ENCODE peak calls at places on chromosome 7, in ten cellular contexts. One of them, this sample, is unnamed.

GRCh38 chr7:100190059-100190711 is 12.5 kb downstream of the STAG3 start:
- DNase-seq in tibial artery: no peak
- DNase-seq in epithelial cell of esophagus: peak; percentile 47
- DNase-seq in cardiac fibroblast: peak; percentile 69
- DNase-seq in adrenal gland: no peak
- DNase-seq in fibroblast of the aortic adventitia: peak; percentile 80
- DNase-seq in nephron progenitor cell: no peak
- DNase-seq in H9: no peak
- DNase-seq in transverse colon: no peak
- DNase-seq in GM06990: no peak
- DNase-seq in this sample: no peak

GRCh38 chr7:111730476-111731300 is 168.4 kb upstream of the IMMP2L start:
- DNase-seq in tibial artery: no peak
- DNase-seq in epithelial cell of esophagus: peak; percentile 55
- DNase-seq in cardiac fibroblast: peak; percentile 58
- DNase-seq in adrenal gland: no peak
- DNase-seq in fibroblast of the aortic adventitia: peak; percentile 65
- DNase-seq in nephron progenitor cell: no peak
- DNase-seq in H9: no peak
- DNase-seq in transverse colon: no peak
- DNase-seq in GM06990: no peak
- DNase-seq in this sample: peak; percentile 14

GRCh38 chr7:31917256-31917655 is 153.0 kb downstream of the PDE1C start:
- DNase-seq in tibial artery: no peak
- DNase-seq in epithelial cell of esophagus: no peak
- DNase-seq in cardiac fibroblast: no peak
- DNase-seq in adrenal gland: no peak
- DNase-seq in fibroblast of the aortic adventitia: no peak
- DNase-seq in nephron progenitor cell: no peak
- DNase-seq in H9: no peak
- DNase-seq in transverse colon: no peak
- DNase-seq in GM06990: no peak
- DNase-seq in this sample: no peak

GRCh38 chr7:138565451-138566114 is 105.5 kb downstream of the TRIM24 start:
- DNase-seq in tibial artery: no peak
- DNase-seq in epithelial cell of esophagus: peak; percentile 82
- DNase-seq in cardiac fibroblast: peak; percentile 90
- DNase-seq in adrenal gland: peak; percentile 84
- DNase-seq in fibroblast of the aortic adventitia: peak; percentile 72
- DNase-seq in nephron progenitor cell: no peak
- DNase-seq in H9: peak; percentile 41
- DNase-seq in transverse colon: no peak
- DNase-seq in GM06990: no peak
- DNase-seq in this sample: peak; percentile 22

GRCh38 chr7:126840869-126841268 is 411.9 kb downstream of the GRM8 start:
- DNase-seq in tibial artery: no peak
- DNase-seq in epithelial cell of esophagus: peak; percentile 20
- DNase-seq in cardiac fibroblast: no peak
- DNase-seq in adrenal gland: no peak
- DNase-seq in fibroblast of the aortic adventitia: no peak
- DNase-seq in nephron progenitor cell: no peak
- DNase-seq in H9: no peak
- DNase-seq in transverse colon: no peak
- DNase-seq in GM06990: no peak
- DNase-seq in this sample: no peak

GRCh38 chr7:135789431-135789830 is 40.8 kb upstream of the FAM180A start:
- DNase-seq in tibial artery: no peak
- DNase-seq in epithelial cell of esophagus: no peak
- DNase-seq in cardiac fibroblast: no peak
- DNase-seq in adrenal gland: no peak
- DNase-seq in fibroblast of the aortic adventitia: no peak
- DNase-seq in nephron progenitor cell: no peak
- DNase-seq in H9: no peak
- DNase-seq in transverse colon: no peak
- DNase-seq in GM06990: no peak
- DNase-seq in this sample: no peak

GRCh38 chr7:28301148-28301641 is 111.1 kb upstream of the CREB5 start:
- DNase-seq in tibial artery: no peak
- DNase-seq in epithelial cell of esophagus: peak; percentile 81
- DNase-seq in cardiac fibroblast: peak; percentile 80
- DNase-seq in adrenal gland: no peak
- DNase-seq in fibroblast of the aortic adventitia: peak; percentile 69
- DNase-seq in nephron progenitor cell: no peak
- DNase-seq in H9: no peak
- DNase-seq in transverse colon: no peak
- DNase-seq in GM06990: no peak
- DNase-seq in this sample: no peak

GRCh38 chr7:76074972-76075370 is 27.1 kb downstream of the MDH2 start:
- DNase-seq in tibial artery: no peak
- DNase-seq in epithelial cell of esophagus: peak; percentile 25
- DNase-seq in cardiac fibroblast: peak; percentile 83
- DNase-seq in adrenal gland: no peak
- DNase-seq in fibroblast of the aortic adventitia: peak; percentile 41
- DNase-seq in nephron progenitor cell: no peak
- DNase-seq in H9: no peak
- DNase-seq in transverse colon: no peak
- DNase-seq in GM06990: no peak
- DNase-seq in this sample: no peak

GRCh38 chr7:2937701-2938513 is 93.8 kb upstream of the GNA12 start:
- DNase-seq in tibial artery: peak; percentile 49
- DNase-seq in epithelial cell of esophagus: no peak
- DNase-seq in cardiac fibroblast: no peak
- DNase-seq in adrenal gland: no peak
- DNase-seq in fibroblast of the aortic adventitia: no peak
- DNase-seq in nephron progenitor cell: no peak
- DNase-seq in H9: peak; percentile 15
- DNase-seq in transverse colon: no peak
- DNase-seq in GM06990: no peak
- DNase-seq in this sample: no peak

GRCh38 chr7:64887756-64888508 is 15.1 kb upstream of the ZNF273 start:
- DNase-seq in tibial artery: no peak
- DNase-seq in epithelial cell of esophagus: no peak
- DNase-seq in cardiac fibroblast: no peak
- DNase-seq in adrenal gland: no peak
- DNase-seq in fibroblast of the aortic adventitia: no peak
- DNase-seq in nephron progenitor cell: peak; percentile 42
- DNase-seq in H9: peak; percentile 62
- DNase-seq in transverse colon: peak; percentile 60
- DNase-seq in GM06990: no peak
- DNase-seq in this sample: no peak

GRCh38 chr7:30469303-30469702 is 9.3 kb downstream of the NOD1 start:
- DNase-seq in tibial artery: peak; percentile 87
- DNase-seq in epithelial cell of esophagus: peak; percentile 95
- DNase-seq in cardiac fibroblast: peak; percentile 100
- DNase-seq in adrenal gland: peak; percentile 92
- DNase-seq in fibroblast of the aortic adventitia: peak; percentile 100
- DNase-seq in nephron progenitor cell: peak; percentile 23
- DNase-seq in H9: peak; percentile 90
- DNase-seq in transverse colon: peak; percentile 71
- DNase-seq in GM06990: no peak
- DNase-seq in this sample: peak; percentile 92

GRCh38 chr7:88431861-88432260 is 125.2 kb upstream of the STEAP4 start:
- DNase-seq in tibial artery: no peak
- DNase-seq in epithelial cell of esophagus: no peak
- DNase-seq in cardiac fibroblast: no peak
- DNase-seq in adrenal gland: no peak
- DNase-seq in fibroblast of the aortic adventitia: no peak
- DNase-seq in nephron progenitor cell: no peak
- DNase-seq in H9: no peak
- DNase-seq in transverse colon: no peak
- DNase-seq in GM06990: no peak
- DNase-seq in this sample: no peak

GRCh38 chr7:88432321-88432720 is 125.6 kb upstream of the STEAP4 start:
- DNase-seq in tibial artery: no peak
- DNase-seq in epithelial cell of esophagus: no peak
- DNase-seq in cardiac fibroblast: no peak
- DNase-seq in adrenal gland: no peak
- DNase-seq in fibroblast of the aortic adventitia: no peak
- DNase-seq in nephron progenitor cell: no peak
- DNase-seq in H9: no peak
- DNase-seq in transverse colon: no peak
- DNase-seq in GM06990: no peak
- DNase-seq in this sample: no peak

DNA sequence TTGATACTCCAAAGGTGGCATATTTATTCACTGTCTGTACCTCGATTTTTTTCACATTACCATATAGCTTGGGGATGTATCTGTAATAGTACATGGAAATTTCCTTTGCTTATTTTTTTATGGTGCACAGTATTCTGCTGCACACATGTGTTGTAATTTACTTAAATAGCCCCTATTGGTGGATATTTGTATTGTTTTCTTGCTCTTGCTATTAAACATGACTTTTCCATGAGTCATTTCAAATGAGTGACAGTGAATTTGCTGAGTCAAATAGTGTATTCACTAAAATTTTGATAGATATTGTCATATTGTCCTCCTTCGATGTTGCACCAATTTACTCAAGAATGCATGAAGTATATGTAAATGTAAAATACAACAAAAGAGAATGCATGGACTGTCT is 122.7 kb upstream of the STEAP4 start:
- DNase-seq in tibial artery: no peak
- DNase-seq in epithelial cell of esophagus: peak; percentile 21
- DNase-seq in cardiac fibroblast: peak; percentile 4
- DNase-seq in adrenal gland: no peak
- DNase-seq in fibroblast of the aortic adventitia: no peak
- DNase-seq in nephron progenitor cell: no peak
- DNase-seq in H9: no peak
- DNase-seq in transverse colon: no peak
- DNase-seq in GM06990: no peak
- DNase-seq in this sample: no peak
- TF ChIP-seq CTCF in tibial artery: no peak
- TF ChIP-seq CTCF in epithelial cell of esophagus: no peak
- TF ChIP-seq CTCF in cardiac fibroblast: no peak
- TF ChIP-seq CTCF in adrenal gland: no peak
- TF ChIP-seq CTCF in fibroblast of the aortic adventitia: no peak
- TF ChIP-seq CTCF in nephron progenitor cell: no peak
- TF ChIP-seq CTCF in H9: no peak
- TF ChIP-seq CTCF in transverse colon: no peak
- TF ChIP-seq CTCF in GM06990: no peak
- TF ChIP-seq CTCF in this sample: no peak

DNA sequence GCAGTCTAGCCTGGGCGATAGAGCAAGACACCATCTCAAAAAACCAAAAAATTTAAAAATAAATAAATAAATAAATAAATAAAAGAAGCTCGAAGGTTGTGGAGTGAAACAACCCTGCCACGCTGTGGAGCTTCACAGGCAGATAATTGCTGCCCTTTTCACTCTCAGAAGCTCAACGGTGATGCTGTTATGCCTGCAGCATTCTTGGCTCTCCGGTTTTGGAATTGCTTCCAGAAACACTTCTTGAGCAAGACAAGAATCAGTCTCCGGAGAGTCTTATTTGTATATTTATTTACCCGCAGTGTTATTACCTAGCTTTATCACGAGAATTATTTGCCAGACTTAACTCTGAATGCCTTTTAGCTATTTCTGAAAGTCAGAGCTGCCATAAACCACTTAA is 40.5 kb upstream of the UBE2H start:
- DNase-seq in tibial artery: no peak
- DNase-seq in epithelial cell of esophagus: no peak
- DNase-seq in cardiac fibroblast: no peak
- DNase-seq in adrenal gland: no peak
- DNase-seq in fibroblast of the aortic adventitia: peak; percentile 16
- DNase-seq in nephron progenitor cell: no peak
- DNase-seq in H9: no peak
- DNase-seq in transverse colon: no peak
- DNase-seq in GM06990: no peak
- DNase-seq in this sample: peak; percentile 31
- TF ChIP-seq CTCF in tibial artery: no peak
- TF ChIP-seq CTCF in epithelial cell of esophagus: no peak
- TF ChIP-seq CTCF in cardiac fibroblast: no peak
- TF ChIP-seq CTCF in adrenal gland: no peak
- TF ChIP-seq CTCF in fibroblast of the aortic adventitia: no peak
- TF ChIP-seq CTCF in nephron progenitor cell: no peak
- TF ChIP-seq CTCF in H9: no peak
- TF ChIP-seq CTCF in transverse colon: no peak
- TF ChIP-seq CTCF in GM06990: no peak
- TF ChIP-seq CTCF in this sample: peak; percentile 8

GRCh38 chr7:109842386-109842785 is 1248.5 kb upstream of the LRRN3 start:
- DNase-seq in tibial artery: no peak
- DNase-seq in epithelial cell of esophagus: no peak
- DNase-seq in cardiac fibroblast: no peak
- DNase-seq in adrenal gland: no peak
- DNase-seq in fibroblast of the aortic adventitia: no peak
- DNase-seq in nephron progenitor cell: no peak
- DNase-seq in H9: no peak
- DNase-seq in transverse colon: no peak
- DNase-seq in GM06990: no peak
- DNase-seq in this sample: no peak

DNA sequence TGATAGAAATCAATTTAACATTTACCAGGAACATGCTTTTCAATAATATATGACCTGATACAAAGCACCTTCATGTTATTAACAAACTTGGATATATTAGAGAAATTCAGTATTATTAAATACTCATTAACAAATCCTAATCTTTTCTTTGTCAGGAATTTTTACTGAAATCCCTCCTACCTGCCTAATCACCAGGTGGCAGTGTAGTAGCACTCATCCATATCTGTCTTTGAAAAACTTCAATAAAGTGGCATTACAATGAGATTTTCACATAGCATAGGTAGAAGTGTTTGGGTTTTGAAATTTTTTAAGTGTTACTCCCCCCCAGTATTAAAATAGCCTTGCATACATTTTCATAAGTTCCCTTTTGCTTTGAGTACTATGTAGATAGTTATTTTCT is 1246.6 kb upstream of the LRRN3 start:
- DNase-seq in tibial artery: no peak
- DNase-seq in epithelial cell of esophagus: peak; percentile 39
- DNase-seq in cardiac fibroblast: peak; percentile 9
- DNase-seq in adrenal gland: no peak
- DNase-seq in fibroblast of the aortic adventitia: no peak
- DNase-seq in nephron progenitor cell: no peak
- DNase-seq in H9: no peak
- DNase-seq in transverse colon: no peak
- DNase-seq in GM06990: no peak
- DNase-seq in this sample: peak; percentile 20
- TF ChIP-seq CTCF in tibial artery: no peak
- TF ChIP-seq CTCF in epithelial cell of esophagus: peak; percentile 62
- TF ChIP-seq CTCF in cardiac fibroblast: peak; percentile 16
- TF ChIP-seq CTCF in adrenal gland: peak; percentile 28
- TF ChIP-seq CTCF in fibroblast of the aortic adventitia: no peak
- TF ChIP-seq CTCF in nephron progenitor cell: peak; percentile 42
- TF ChIP-seq CTCF in H9: peak; percentile 74
- TF ChIP-seq CTCF in transverse colon: peak; percentile 26
- TF ChIP-seq CTCF in GM06990: peak; percentile 36
- TF ChIP-seq CTCF in this sample: peak; percentile 74

DNA sequence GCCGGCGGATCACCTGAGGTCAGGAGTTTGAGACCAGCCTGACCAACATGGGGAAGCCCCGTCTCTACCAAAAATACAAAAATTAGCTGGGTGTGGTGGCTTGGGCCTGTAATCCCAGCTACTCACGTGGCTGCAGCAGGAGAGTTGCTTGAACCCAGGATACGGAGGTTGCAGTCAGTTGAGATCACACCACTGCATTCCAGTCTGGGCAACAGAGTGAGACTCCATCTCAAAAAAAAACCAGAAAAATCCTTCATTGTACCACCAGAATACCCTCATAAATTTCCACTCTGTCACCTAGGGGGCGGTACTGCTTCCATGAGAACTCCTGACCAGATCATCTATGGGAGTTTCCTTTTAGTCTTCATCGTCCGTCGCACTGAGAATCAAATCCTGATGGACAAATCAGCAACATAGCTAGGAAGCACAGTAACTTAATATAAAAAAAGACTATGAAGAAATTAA is 225.8 kb upstream of the KLF14 start:
- DNase-seq in tibial artery: no peak
- DNase-seq in epithelial cell of esophagus: peak; percentile 62
- DNase-seq in cardiac fibroblast: peak; percentile 92
- DNase-seq in adrenal gland: no peak
- DNase-seq in fibroblast of the aortic adventitia: peak; percentile 92
- DNase-seq in nephron progenitor cell: no peak
- DNase-seq in H9: no peak
- DNase-seq in transverse colon: no peak
- DNase-seq in GM06990: no peak
- DNase-seq in this sample: no peak
- TF ChIP-seq CTCF in tibial artery: no peak
- TF ChIP-seq CTCF in epithelial cell of esophagus: peak; percentile 17
- TF ChIP-seq CTCF in cardiac fibroblast: peak; percentile 54
- TF ChIP-seq CTCF in adrenal gland: no peak
- TF ChIP-seq CTCF in fibroblast of the aortic adventitia: peak; percentile 62
- TF ChIP-seq CTCF in nephron progenitor cell: no peak
- TF ChIP-seq CTCF in H9: peak; percentile 62
- TF ChIP-seq CTCF in transverse colon: peak; percentile 15
- TF ChIP-seq CTCF in GM06990: peak; percentile 68
- TF ChIP-seq CTCF in this sample: no peak